ENCODE peak calls at places on chromosomes 4 and X, in seven cellular contexts. Y, G, Q, L, K, R and I are unnamed samples.

GRCh38 chrX:43973249-43973672 is at the start of gene NDP:
- DNase-seq in K (no peak), Y (no peak), G (peak), Q (no peak), L (no peak), R (peak), I (no peak)

GRCh38 chr4:52660643-52661042 is 1.5 kb upstream of the USP46 start:
- DNase-seq in Q (no peak), G (no peak), Y (no peak), R (no peak), L (no peak), K (no peak), I (no peak)

GRCh38 chr4:99529218-99529617 is 18.4 kb downstream of the C4orf17 start:
- DNase-seq in G (no peak), K (no peak), L (no peak), Q (no peak), Y (no peak), R (no peak), I (no peak)

GRCh38 chr4:118974758-118975157 is 86.1 kb downstream of the SYNPO2 start:
- DNase-seq in Q (no peak), G (no peak), R (no peak), K (no peak), L (no peak), Y (no peak), I (no peak)

GRCh38 chr4:54581807-54582206 is 76.0 kb upstream of the KIT start:
- DNase-seq in Y (no peak), R (no peak), Q (no peak), K (no peak), L (no peak), G (no peak), I (no peak)

GRCh38 chr4:156374069-156374468 is 420.4 kb upstream of the CTSO start:
- DNase-seq in Y (no peak), R (no peak), G (no peak), L (no peak), K (no peak), Q (no peak), I (no peak)

GRCh38 chrX:154478728-154479622 is at the start of gene LAGE3:
- DNase-seq in L (peak), Y (peak), K (peak), Q (peak), R (peak), G (peak), I (peak)

GRCh38 chr4:105061136-105061696 is 85.5 kb upstream of the TET2 start:
- DNase-seq in Q (peak), K (peak), R (no peak), L (peak), Y (peak), G (no peak), I (peak)

GRCh38 chrX:18666614-18667013 is 5.3 kb downstream of the RS1 start:
- DNase-seq in K (no peak), L (no peak), Y (no peak), Q (no peak), R (no peak), G (no peak), I (no peak)

GRCh38 chr4:110621839-110622751 is 782 bp downstream of the PITX2 start:
- DNase-seq in L (no peak), Y (peak), Q (no peak), K (no peak), G (peak), R (peak), I (no peak)

GRCh38 chrX:40570346-40571093 is 10.2 kb upstream of the ATP6AP2 start:
- DNase-seq in L (peak), Y (no peak), K (peak), Q (peak), G (no peak), R (no peak), I (no peak)

GRCh38 chr4:15891312-15891711 is 47.2 kb downstream of the FGFBP1 start:
- DNase-seq in Y (no peak), K (no peak), Q (no peak), G (no peak), L (no peak), R (no peak), I (no peak)

GRCh38 chr4:120769227-120769626 is 153.3 kb downstream of the PRDM5 start:
- DNase-seq in G (no peak), Y (no peak), K (no peak), R (peak), L (no peak), Q (no peak), I (no peak)

GRCh38 chr4:114052227-114052626 is 72.8 kb upstream of the ARSJ start:
- DNase-seq in Q (no peak), L (no peak), K (no peak), Y (no peak), R (no peak), G (no peak), I (no peak)

GRCh38 chrX:77949840-77950239 is 19.6 kb downstream of the PGAM4 start:
- DNase-seq in Q (no peak), G (no peak), Y (no peak), R (no peak), L (no peak), K (no peak), I (no peak)

GRCh38 chrX:11758400-11759171 is 549 bp downstream of the MSL3 start:
- DNase-seq in L (peak), G (peak), Q (peak), Y (peak), R (peak), K (peak), I (peak)

GRCh38 chr4:157521916-157522315 is 301.4 kb downstream of the GRIA2 start:
- DNase-seq in G (no peak), K (no peak), L (no peak), R (no peak), Q (no peak), Y (no peak), I (no peak)

GRCh38 chr4:67549123-67549522 is 3.8 kb upstream of the CENPC start:
- DNase-seq in Q (peak), R (no peak), G (no peak), Y (peak), K (peak), L (no peak), I (peak)

GRCh38 chrX:135436966-135437866 is 15.5 kb downstream of the SMIM10L2A start:
- DNase-seq in Y (no peak), Q (no peak), K (no peak), L (no peak), G (no peak), R (no peak), I (no peak)

GRCh38 chr4:27635936-27636913 is 775.6 kb downstream of the STIM2 start:
- DNase-seq in G (no peak), Y (no peak), Q (peak), L (no peak), R (no peak), K (peak), I (no peak)

GRCh38 chr4:173398251-173398650 is 665 bp downstream of the SCRG1 start:
- DNase-seq in L (no peak), Q (no peak), K (no peak), Y (no peak), R (no peak), G (no peak), I (no peak)

GRCh38 chr4:21862917-21863316 is 85.7 kb downstream of the KCNIP4 start:
- DNase-seq in Y (no peak), K (no peak), L (no peak), G (no peak), Q (no peak), R (no peak), I (no peak)

GRCh38 chrX:136643243-136643642 is 4.7 kb upstream of the CD40LG start:
- DNase-seq in K (peak), Q (no peak), G (no peak), Y (no peak), L (no peak), R (no peak), I (no peak)

GRCh38 chr4:158670975-158671664 is 567 bp downstream of the C4orf46 start:
- DNase-seq in G (peak), Y (peak), L (peak), K (peak), R (peak), Q (peak), I (peak)